ENCODE peak calls at places on chromosomes 3 and 15, in eight cellular contexts. Y, F, K, A, L, O, J and V are unnamed samples.

GRCh38 chr15:41465822-41466421 is 27.8 kb upstream of the ITPKA start:
- DNase-seq in Y (peak; percentile 58), F (no peak), K (no peak), A (peak; percentile 65), L (peak; percentile 42), O (peak; percentile 74), J (peak; percentile 18), V (peak; percentile 80)

GRCh38 chr15:45307230-45307924 is 55.3 kb downstream of the SLC28A2 start:
- DNase-seq in Y (peak; percentile 35), F (peak; percentile 31), K (no peak), A (peak; percentile 72), L (no peak), O (peak; percentile 59), J (no peak), V (peak; percentile 80)

GRCh38 chr3:34090876-34091275 is 292.4 kb downstream of the PDCD6IP start:
- DNase-seq in Y (peak; percentile 26), F (no peak), K (no peak), A (no peak), L (no peak), O (no peak), J (no peak), V (no peak)

GRCh38 chr3:9247361-9248231 is 1.9 kb downstream of the SRGAP3 start:
- DNase-seq in Y (peak; percentile 51), F (no peak), K (no peak), A (no peak), L (no peak), O (no peak), J (no peak), V (no peak)

GRCh38 chr3:128726691-128727031 is 678 bp downstream of the RAB7A start:
- DNase-seq in Y (peak; percentile 64), F (no peak), K (peak; percentile 69), A (peak; percentile 54), L (peak; percentile 15), O (peak; percentile 87), J (peak; percentile 57), V (peak; percentile 77)

GRCh38 chr15:76333720-76334437 is 2.7 kb upstream of the ISL2 start:
- DNase-seq in Y (no peak), F (no peak), K (no peak), A (no peak), L (no peak), O (no peak), J (no peak), V (peak; percentile 26)

GRCh38 chr3:38038447-38038911 is 529 bp upstream of the DLEC1 start:
- DNase-seq in Y (no peak), F (no peak), K (no peak), A (no peak), L (no peak), O (no peak), J (no peak), V (no peak)

GRCh38 chr3:6640907-6641306 is 220.0 kb upstream of the GRM7 start:
- DNase-seq in Y (no peak), F (peak; percentile 2), K (no peak), A (no peak), L (no peak), O (no peak), J (no peak), V (no peak)

GRCh38 chr3:133792171-133792763 is 13.3 kb upstream of the SRPRB start:
- DNase-seq in Y (peak; percentile 36), F (no peak), K (no peak), A (no peak), L (no peak), O (peak; percentile 5), J (no peak), V (peak; percentile 15)

GRCh38 chr3:193452338-193452737 is 73.8 kb upstream of the ATP13A5 start:
- DNase-seq in Y (peak; percentile 45), F (no peak), K (no peak), A (no peak), L (no peak), O (no peak), J (no peak), V (no peak)

GRCh38 chr3:177602601-177603136 is 405.4 kb upstream of the TBL1XR1 start:
- DNase-seq in Y (peak; percentile 77), F (no peak), K (no peak), A (peak; percentile 16), L (no peak), O (peak; percentile 31), J (no peak), V (no peak)

GRCh38 chr3:194304186-194304917 is 46.8 kb downstream of the CPN2 start:
- DNase-seq in Y (no peak), F (no peak), K (no peak), A (no peak), L (no peak), O (no peak), J (no peak), V (no peak)

GRCh38 chr3:190119734-190120133 is 963 bp downstream of the P3H2 start:
- DNase-seq in Y (no peak), F (no peak), K (no peak), A (no peak), L (no peak), O (no peak), J (no peak), V (peak; percentile 11)

GRCh38 chr15:71275098-71275497 is 159.8 kb downstream of the THSD4 start:
- DNase-seq in Y (no peak), F (no peak), K (no peak), A (peak; percentile 43), L (no peak), O (peak; percentile 92), J (no peak), V (peak; percentile 91)

GRCh38 chr3:53680026-53680425 is 166.2 kb downstream of the CHDH start:
- DNase-seq in Y (peak; percentile 74), F (no peak), K (no peak), A (no peak), L (no peak), O (peak; percentile 2), J (peak; percentile 19), V (no peak)

GRCh38 chr15:59791646-59792208 is 102.6 kb upstream of the BNIP2 start:
- DNase-seq in Y (no peak), F (no peak), K (no peak), A (no peak), L (no peak), O (no peak), J (no peak), V (no peak)

GRCh38 chr3:194757629-194758028 is 71.9 kb downstream of the FAM43A start:
- DNase-seq in Y (peak; percentile 49), F (no peak), K (no peak), A (no peak), L (no peak), O (no peak), J (no peak), V (peak; percentile 14)

GRCh38 chr3:53493997-53494791 is at the start of gene CACNA1D:
- DNase-seq in Y (peak; percentile 71), F (no peak), K (peak; percentile 60), A (no peak), L (peak; percentile 22), O (no peak), J (peak; percentile 71), V (no peak)

GRCh38 chr3:43417133-43417532 is 130.8 kb downstream of the SNRK start:
- DNase-seq in Y (no peak), F (no peak), K (no peak), A (no peak), L (no peak), O (no peak), J (no peak), V (no peak)

GRCh38 chr3:128041378-128041777 is 10.9 kb upstream of the SEC61A1 start:
- DNase-seq in Y (no peak), F (no peak), K (no peak), A (no peak), L (no peak), O (no peak), J (no peak), V (no peak)

GRCh38 chr15:94671845-94672524 is 440.6 kb downstream of the MCTP2 start:
- DNase-seq in Y (peak; percentile 53), F (no peak), K (no peak), A (no peak), L (peak; percentile 33), O (peak; percentile 6), J (peak; percentile 25), V (peak; percentile 3)

GRCh38 chr3:95629802-95630201 is 1184.6 kb upstream of the EPHA6 start:
- DNase-seq in Y (no peak), F (no peak), K (no peak), A (no peak), L (no peak), O (no peak), J (no peak), V (no peak)

GRCh38 chr15:79179108-79179561 is 88.6 kb upstream of the RASGRF1 start:
- DNase-seq in Y (peak; percentile 14), F (no peak), K (no peak), A (no peak), L (no peak), O (peak; percentile 55), J (no peak), V (peak; percentile 17)

GRCh38 chr3:12371525-12372140 is 82.8 kb downstream of the PPARG start:
- DNase-seq in Y (no peak), F (no peak), K (no peak), A (no peak), L (no peak), O (peak; percentile 86), J (peak; percentile 21), V (no peak)

GRCh38 chr3:14507345-14507741 is 32.8 kb downstream of the GRIP2 start:
- DNase-seq in Y (peak; percentile 4), F (no peak), K (no peak), A (no peak), L (no peak), O (no peak), J (no peak), V (no peak)

GRCh38 chr3:23455775-23456174 is 252.6 kb downstream of the UBE2E2 start:
- DNase-seq in Y (no peak), F (no peak), K (no peak), A (peak; percentile 24), L (no peak), O (peak; percentile 88), J (no peak), V (peak; percentile 79)

GRCh38 chr3:188154758-188155574 is 1.0 kb downstream of the LPP start:
- DNase-seq in Y (no peak), F (no peak), K (no peak), A (peak; percentile 25), L (no peak), O (peak; percentile 43), J (no peak), V (no peak)

GRCh38 chr3:60841355-60841754 is 409.9 kb downstream of the FHIT start:
- DNase-seq in Y (no peak), F (no peak), K (no peak), A (no peak), L (no peak), O (no peak), J (no peak), V (no peak)

GRCh38 chr3:133548090-133548489 is 25.4 kb upstream of the CDV3 start:
- DNase-seq in Y (no peak), F (no peak), K (no peak), A (peak; percentile 75), L (no peak), O (peak; percentile 40), J (no peak), V (no peak)

GRCh38 chr3:188194327-188194726 is 40.4 kb downstream of the LPP start:
- DNase-seq in Y (no peak), F (no peak), K (no peak), A (no peak), L (no peak), O (peak; percentile 81), J (no peak), V (no peak)

GRCh38 chr3:62874398-62875102 is 666 bp downstream of the CADPS start:
- DNase-seq in Y (peak; percentile 91), F (no peak), K (no peak), A (no peak), L (no peak), O (no peak), J (no peak), V (no peak)